ENCODE peak calls at places on chromosomes 4 and X, in ten cellular contexts. L, F, B, A, P, M, G, V, R and Y are unnamed samples.

GRCh38 chrX:153061732-153062131 is 5.5 kb downstream of the PNMA3 start:
- DNase-seq in F (no peak), P (no peak), L (no peak), R (no peak), M (no peak), B (peak), A (no peak), V (peak), G (peak), Y (no peak)

GRCh38 chr4:92497141-92497540 is 193.4 kb downstream of the GRID2 start:
- DNase-seq in L (no peak), B (no peak), V (no peak), G (no peak), F (no peak), P (no peak), R (no peak), M (no peak), A (no peak), Y (no peak)

GRCh38 chrX:48831136-48831908 is 4.1 kb downstream of the PCSK1N start:
- DNase-seq in P (no peak), A (no peak), L (no peak), R (no peak), V (no peak), M (no peak), B (no peak), F (no peak), G (no peak), Y (no peak)

GRCh38 chr4:157978680-157979361 is 194.0 kb downstream of the GASK1B start:
- DNase-seq in L (peak), G (peak), V (peak), M (no peak), R (peak), A (peak), P (peak), F (no peak), B (peak), Y (peak)

GRCh38 chr4:181728567-181728966 is 514.6 kb upstream of the TENM3 start:
- DNase-seq in P (no peak), B (no peak), F (no peak), R (no peak), G (no peak), A (no peak), V (no peak), L (no peak), M (no peak), Y (no peak)

GRCh38 chr4:22869235-22869634 is 176.5 kb downstream of the GBA3 start:
- DNase-seq in R (no peak), F (no peak), V (no peak), B (no peak), G (no peak), M (no peak), A (no peak), L (no peak), P (no peak), Y (no peak)

GRCh38 chr4:25180524-25181131 is 20.4 kb upstream of the SEPSECS start:
- DNase-seq in M (no peak), V (no peak), R (no peak), G (peak), A (no peak), P (peak), L (peak), B (peak), F (no peak), Y (peak)

GRCh38 chr4:81580346-81581013 is 108.8 kb upstream of the RASGEF1B start:
- DNase-seq in M (peak), L (no peak), A (no peak), V (no peak), G (no peak), B (no peak), P (no peak), R (no peak), F (no peak), Y (no peak)

GRCh38 chrX:1537031-1537715 is at the start of gene P2RY8:
- DNase-seq in G (peak), B (no peak), A (peak), F (peak), R (peak), M (peak), V (peak), L (peak), P (peak), Y (no peak)

GRCh38 chr4:179112441-179113170 is 1670.4 kb upstream of the AGA start:
- DNase-seq in R (no peak), B (no peak), A (no peak), M (no peak), G (no peak), F (no peak), P (no peak), V (no peak), L (no peak), Y (no peak)

GRCh38 chr4:175308236-175308635 is 390.1 kb downstream of the ADAM29 start:
- DNase-seq in M (no peak), B (peak), G (peak), A (no peak), L (no peak), F (no peak), R (no peak), V (no peak), P (no peak), Y (no peak)

GRCh38 chrX:74349387-74349786 is 45.4 kb downstream of the ZCCHC13 start:
- DNase-seq in A (no peak), P (no peak), L (no peak), V (no peak), G (peak), R (no peak), M (no peak), B (peak), F (no peak), Y (no peak)

GRCh38 chr4:19437008-19437407 is 814.7 kb upstream of the SLIT2 start:
- DNase-seq in M (no peak), B (no peak), V (no peak), G (no peak), R (no peak), L (no peak), A (no peak), F (no peak), P (no peak), Y (no peak)

GRCh38 chr4:138522366-138522765 is 280.2 kb upstream of the SLC7A11 start:
- DNase-seq in V (no peak), R (no peak), B (peak), M (no peak), A (no peak), G (peak), L (peak), F (no peak), P (no peak), Y (no peak)

GRCh38 chr4:140005699-140006098 is 148.3 kb downstream of the MAML3 start:
- DNase-seq in R (no peak), V (no peak), A (no peak), L (no peak), G (no peak), P (no peak), F (no peak), B (no peak), M (no peak), Y (no peak)

GRCh38 chr4:83171640-83172039 is 57.1 kb upstream of the PLAC8 start:
- DNase-seq in A (no peak), R (no peak), B (no peak), F (no peak), M (no peak), P (no peak), G (no peak), V (no peak), L (no peak), Y (no peak)

GRCh38 chrX:15165832-15166231 is 104.1 kb downstream of the ASB9 start:
- DNase-seq in P (no peak), V (no peak), R (no peak), M (no peak), A (no peak), G (no peak), L (no peak), B (no peak), F (no peak), Y (no peak)

GRCh38 chrX:38939067-38939466 is 137.8 kb downstream of the MID1IP1 start:
- DNase-seq in B (peak), G (peak), A (no peak), F (no peak), M (no peak), P (no peak), V (no peak), L (no peak), R (peak), Y (no peak)

GRCh38 chrX:130523460-130524394 is 121.9 kb downstream of the RBMX2 start:
- DNase-seq in L (no peak), B (peak), V (no peak), P (peak), A (no peak), F (no peak), G (no peak), R (peak), M (peak), Y (peak)

GRCh38 chrX:95950679-95951078 is 734.0 kb upstream of the DIAPH2 start:
- DNase-seq in A (no peak), R (no peak), L (no peak), P (no peak), F (no peak), G (no peak), V (no peak), B (no peak), M (no peak), Y (no peak)

GRCh38 chr4:122633211-122633610 is 12.3 kb upstream of the IL21 start:
- DNase-seq in R (no peak), F (no peak), V (no peak), G (peak), M (no peak), B (no peak), P (no peak), A (no peak), L (no peak), Y (no peak)

GRCh38 chrX:41481264-41482109 is 34.3 kb downstream of the NYX start:
- DNase-seq in M (no peak), V (peak), B (no peak), A (no peak), L (peak), R (no peak), F (no peak), P (no peak), G (peak), Y (no peak)

GRCh38 chr4:5890063-5890727 is 2.7 kb downstream of the CRMP1 start:
- DNase-seq in F (no peak), R (no peak), M (no peak), L (no peak), A (no peak), P (no peak), B (peak), G (no peak), V (no peak), Y (peak)

GRCh38 chrX:110847334-110847733 is 51.7 kb upstream of the CHRDL1 start:
- DNase-seq in P (no peak), G (peak), F (no peak), L (peak), V (peak), B (peak), A (no peak), M (no peak), R (no peak), Y (peak)

GRCh38 chr4:144645102-144645469 is 870 bp upstream of the HHIP start:
- DNase-seq in F (no peak), P (no peak), A (peak), R (peak), M (peak), L (no peak), V (no peak), G (no peak), B (peak), Y (no peak)

GRCh38 chr4:124334119-124334518 is 378.4 kb downstream of the ANKRD50 start:
- DNase-seq in R (no peak), F (no peak), L (peak), G (peak), P (no peak), A (no peak), B (peak), V (peak), M (no peak), Y (peak)

GRCh38 chr4:73704314-73705055 is 35.9 kb upstream of the CXCL8 start:
- DNase-seq in A (peak), V (peak), L (no peak), P (peak), B (peak), G (peak), F (no peak), R (peak), M (no peak), Y (no peak)

GRCh38 chrX:10414872-10415703 is 205.3 kb downstream of the MID1 start:
- DNase-seq in G (peak), V (no peak), B (peak), A (no peak), L (no peak), P (no peak), M (no peak), F (no peak), R (no peak), Y (no peak)

GRCh38 chrX:29528281-29528680 is 687.1 kb upstream of the MAGEB2 start:
- DNase-seq in M (no peak), B (no peak), L (no peak), P (no peak), R (no peak), G (no peak), A (no peak), V (no peak), F (no peak), Y (no peak)

GRCh38 chr4:15234585-15235126 is 193.2 kb upstream of the C1QTNF7 start:
- DNase-seq in R (peak), V (no peak), G (peak), L (no peak), F (no peak), M (no peak), B (peak), A (no peak), P (no peak), Y (no peak)
- H3K4me3 ChIP-seq in R (no peak), V (no peak), G (peak), L (no peak), F (no peak), M (no peak), B (no peak), A (no peak), P (no peak), Y (no peak)

GRCh38 chr4:168840988-168841681 is 168.9 kb downstream of the CBR4 start:
- DNase-seq in G (no peak), F (no peak), R (no peak), P (peak), B (no peak), L (no peak), V (no peak), A (no peak), M (no peak), Y (no peak)
- H3K4me3 ChIP-seq in G (no peak), F (no peak), R (no peak), P (peak), B (no peak), L (no peak), V (no peak), A (no peak), M (no peak), Y (no peak)

GRCh38 chr4:14855719-14856075 is 146.6 kb upstream of the CPEB2 start:
- DNase-seq in M (no peak), B (no peak), L (no peak), G (no peak), P (no peak), F (no peak), R (no peak), A (no peak), V (no peak), Y (no peak)
- H3K4me3 ChIP-seq in M (no peak), B (no peak), L (no peak), G (no peak), P (no peak), F (no peak), R (no peak), A (no peak), V (no peak), Y (no peak)

GRCh38 chr4:147891476-147892115 is 159.7 kb downstream of the ARHGAP10 start:
- DNase-seq in F (no peak), A (no peak), B (no peak), L (no peak), V (no peak), R (no peak), M (no peak), P (no peak), G (no peak), Y (no peak)
- H3K4me3 ChIP-seq in F (no peak), A (no peak), B (no peak), L (no peak), V (no peak), R (no peak), M (peak), P (no peak), G (no peak), Y (no peak)

GRCh38 chr4:38548256-38548655 is 115.7 kb upstream of the KLF3 start:
- DNase-seq in B (no peak), L (no peak), V (no peak), F (no peak), A (no peak), P (no peak), M (no peak), R (no peak), G (no peak), Y (no peak)

GRCh38 chr4:38547052-38547451 is 116.9 kb upstream of the KLF3 start:
- DNase-seq in G (no peak), R (no peak), A (no peak), V (no peak), L (no peak), B (no peak), F (no peak), M (no peak), P (no peak), Y (no peak)
- H3K4me3 ChIP-seq in G (no peak), R (no peak), A (no peak), V (no peak), L (no peak), B (no peak), F (no peak), M (no peak), P (no peak), Y (no peak)